ENCODE peak calls at places on chromosome 1, in four cellular contexts. F, B, G and C are unnamed samples.

GRCh38 chr1:111735858-111736544 is 3.2 kb downstream of the INKA2 start:
- DNase-seq in F (no peak), G (no peak), B (no peak), C (no peak)

GRCh38 chr1:75969550-75969949 is 37.3 kb upstream of the ASB17 start:
- DNase-seq in B (no peak), F (no peak), G (no peak), C (no peak)

GRCh38 chr1:91608876-91609275 is 108.2 kb downstream of the CDC7 start:
- DNase-seq in B (no peak), G (no peak), F (no peak), C (no peak)

GRCh38 chr1:38133304-38133703 is 86.7 kb upstream of the POU3F1 start:
- DNase-seq in B (no peak), G (no peak), F (no peak), C (no peak)

GRCh38 chr1:237473896-237474295 is 416.8 kb downstream of the ZP4 start:
- DNase-seq in G (no peak), F (no peak), B (no peak), C (no peak)

GRCh38 chr1:7558041-7558461 is 213.0 kb upstream of the VAMP3 start:
- DNase-seq in G (no peak), F (no peak), B (no peak), C (no peak)

GRCh38 chr1:15866696-15867687 is 19.5 kb downstream of the SPEN start:
- DNase-seq in B (no peak), F (no peak), G (no peak), C (no peak)

GRCh38 chr1:51425273-51425672 is 93.8 kb downstream of the EPS15 start:
- DNase-seq in B (no peak), F (no peak), G (no peak), C (no peak)

GRCh38 chr1:217138173-217138838 is 415.1 kb upstream of the ESRRG start:
- DNase-seq in F (no peak), G (no peak), B (no peak), C (no peak)

GRCh38 chr1:219445864-219446263 is 167.0 kb downstream of the ZC3H11B start:
- DNase-seq in G (no peak), B (no peak), F (no peak), C (no peak)

GRCh38 chr1:168454211-168454815 is 89.5 kb downstream of the XCL2 start:
- DNase-seq in G (no peak), B (no peak), F (no peak), C (no peak)

GRCh38 chr1:156119503-156120209 is 5.1 kb downstream of the LMNA start:
- DNase-seq in F (no peak), B (peak; percentile 73), G (no peak), C (no peak)

DNA sequence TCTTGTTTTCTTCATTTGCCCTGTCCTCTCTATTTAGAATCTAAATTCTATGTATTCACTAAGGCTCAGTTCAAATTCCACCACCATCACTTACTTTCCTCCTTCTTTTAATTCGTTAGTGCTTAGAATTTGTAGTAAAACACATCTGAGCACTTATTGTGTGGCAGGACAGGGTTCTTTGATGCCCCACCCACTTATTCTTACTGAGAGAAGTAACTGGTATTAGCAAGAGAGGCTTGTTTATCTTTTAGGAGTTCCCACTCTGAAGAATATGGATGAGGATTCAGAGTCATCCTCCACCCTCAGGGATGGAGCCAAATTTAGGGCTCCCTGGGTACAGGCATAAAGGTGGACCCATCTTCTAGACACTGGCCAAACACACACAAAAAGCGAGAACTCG is 11.5 kb upstream of the TAF1A start:
- DNase-seq in B (no peak), G (no peak), F (no peak), C (no peak)
- H3K27ac ChIP-seq in B (no peak overlapping the region), G (no peak overlapping the region), F (no peak overlapping the region), C (no peak overlapping the region)

DNA sequence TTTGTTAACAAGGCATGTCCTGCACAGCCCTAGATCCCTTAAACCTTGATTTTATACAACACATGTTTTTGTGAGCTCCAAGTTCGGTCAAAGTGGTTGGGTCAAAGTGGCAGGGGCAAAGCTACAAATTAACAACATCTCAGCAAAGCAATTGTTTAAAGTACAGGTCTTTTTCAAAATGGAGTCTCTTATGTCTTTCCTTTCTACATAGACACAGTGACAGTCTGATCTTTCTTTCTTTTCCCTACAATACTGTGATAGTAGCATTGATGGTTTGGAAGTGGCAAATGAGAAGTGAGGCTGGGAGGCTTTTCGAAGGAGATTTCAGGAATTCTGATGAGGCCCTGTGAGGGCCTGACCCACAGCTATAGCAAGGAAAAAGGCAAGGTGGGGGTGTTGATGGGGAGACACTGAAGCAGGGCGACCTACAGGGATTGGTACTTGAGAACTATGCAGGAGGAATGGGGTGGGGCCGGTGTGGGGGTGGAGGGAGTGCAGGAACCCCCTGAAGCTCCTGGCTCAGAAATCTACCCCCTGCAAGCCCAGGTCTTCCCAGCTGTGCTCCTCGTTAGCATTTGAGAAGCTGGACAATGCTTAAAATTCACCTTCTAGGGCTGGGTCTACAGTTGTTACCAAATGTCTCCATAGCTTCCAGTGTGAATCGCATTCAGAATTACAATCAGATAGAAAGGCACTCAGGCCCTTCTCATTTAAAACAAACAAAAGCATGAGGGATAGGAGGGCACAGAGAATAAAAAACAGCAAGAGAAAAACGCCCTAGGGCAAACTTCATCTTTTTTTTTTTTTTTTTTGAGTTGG is 102.6 kb upstream of the PPM1J start:
- DNase-seq in F (no peak), G (no peak), B (no peak), C (no peak)
- H3K4me1 ChIP-seq in F (no peaks in the 10 kb centered on the region), G (no peaks in the 10 kb centered on the region), B (no peaks in the 10 kb centered on the region), C (no peaks in the 10 kb centered on the region)

GRCh38 chr1:44409019-44409602 is 4.1 kb downstream of the RNF220 start:
- DNase-seq in G (no peak), F (no peak), B (no peak), C (no peak)

GRCh38 chr1:44409741-44410140 is 4.7 kb downstream of the RNF220 start:
- DNase-seq in F (no peak), G (no peak), B (no peak), C (no peak)

GRCh38 chr1:44413740-44414139 is 8.7 kb downstream of the RNF220 start:
- DNase-seq in F (no peak), B (no peak), G (no peak), C (no peak)

GRCh38 chr1:44411861-44412260 is 6.8 kb downstream of the RNF220 start:
- DNase-seq in G (no peak), F (no peak), B (no peak), C (no peak)

GRCh38 chr1:44412591-44412990 is 7.5 kb downstream of the RNF220 start:
- DNase-seq in F (no peak), G (no peak), B (no peak), C (no peak)
- H3K27me3 ChIP-seq in F (peaks cover 100% of the 10 kb centered on the region), G (peaks cover 48% of the 10 kb centered on the region), B (peaks cover 13% of the 10 kb centered on the region), C (peaks cover 99% of the 10 kb centered on the region)

GRCh38 chr1:228939001-228939691 is 203.9 kb downstream of the RHOU start:
- DNase-seq in F (no peak), G (no peak), B (no peak), C (no peak)
- H3K27ac ChIP-seq in F (no peak overlapping the region), G (peak overlapping the region; percentile 87), B (peak overlapping the region; percentile 63), C (peak overlapping the region; percentile 63)

GRCh38 chr1:23577056-23577985 is 18.0 kb upstream of the ID3 start:
- DNase-seq in B (peak; percentile 70), F (no peak), G (no peak), C (no peak)
- H3K4me1 ChIP-seq in B (peaks cover 56% of the 10 kb centered on the region), F (peaks cover 30% of the 10 kb centered on the region), G (peaks cover 68% of the 10 kb centered on the region), C (no peaks in the 10 kb centered on the region)

DNA sequence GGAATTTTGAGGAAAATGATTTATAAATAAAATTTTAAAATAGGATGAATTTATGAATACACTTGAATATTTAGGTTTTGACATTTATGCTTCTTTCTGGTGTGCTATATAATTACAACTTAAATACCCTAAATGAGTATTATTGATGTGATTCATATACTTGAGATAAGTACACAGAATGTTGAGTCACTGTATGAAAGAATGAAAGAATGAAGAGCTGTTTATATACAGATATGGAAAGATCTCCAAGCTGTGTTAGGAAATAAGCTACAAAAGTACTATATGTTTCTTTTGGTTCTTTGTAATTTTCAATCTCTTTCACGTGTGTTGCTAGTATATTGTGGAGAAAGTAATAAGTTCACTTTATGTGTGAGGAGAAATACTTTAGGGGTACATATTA is 147.2 kb downstream of the RASAL2 start:
- DNase-seq in G (no peak), F (no peak), B (no peak), C (no peak)
- H3K27me3 ChIP-seq in G (no peaks in the 10 kb centered on the region), F (no peaks in the 10 kb centered on the region), B (no peaks in the 10 kb centered on the region), C (no peaks in the 10 kb centered on the region)